ENCODE peak calls at places on chromosome 11, in four cellular contexts. X is AG04450, I is tibial nerve, M is ovary. U is an unnamed sample.

GRCh38 chr11:64373598-64373974 is 14.6 kb downstream of the RPS6KA4 start:
- DNase-seq in M (no peak), X (no peak), I (no peak), U (no peak)

GRCh38 chr11:30741039-30741550 is 154.9 kb upstream of the MPPED2 start:
- DNase-seq in I (no peak), M (no peak), X (peak; percentile 11), U (no peak)

GRCh38 chr11:83007909-83008580 is 63.7 kb downstream of the RAB30 start:
- DNase-seq in I (no peak), M (peak; percentile 85), X (no peak), U (no peak)

GRCh38 chr11:112355726-112356125 is 95.1 kb upstream of the PLET1 start:
- DNase-seq in M (peak; percentile 45), X (no peak), I (no peak), U (no peak)

GRCh38 chr11:45667929-45668680 is 2.7 kb upstream of the CHST1 start:
- DNase-seq in M (peak; percentile 9), X (no peak), I (no peak), U (no peak)

GRCh38 chr11:13007182-13007581 is 1.9 kb upstream of the RASSF10 start:
- DNase-seq in M (no peak), X (no peak), I (no peak), U (no peak)

GRCh38 chr11:56783448-56784041 is 35.0 kb upstream of the OR9G4 start:
- DNase-seq in I (no peak), X (peak; percentile 0), M (no peak), U (no peak)

GRCh38 chr11:134312807-134313206 is 19.0 kb upstream of the GLB1L2 start:
- DNase-seq in X (no peak), M (no peak), I (no peak), U (no peak)

GRCh38 chr11:2209370-2209801 is 37.8 kb upstream of the TH start:
- DNase-seq in X (no peak), I (no peak), M (no peak), U (no peak)

GRCh38 chr11:10666556-10666955 is 27.0 kb downstream of the IRAG1 start:
- DNase-seq in X (no peak), I (no peak), M (no peak), U (no peak)

DNA sequence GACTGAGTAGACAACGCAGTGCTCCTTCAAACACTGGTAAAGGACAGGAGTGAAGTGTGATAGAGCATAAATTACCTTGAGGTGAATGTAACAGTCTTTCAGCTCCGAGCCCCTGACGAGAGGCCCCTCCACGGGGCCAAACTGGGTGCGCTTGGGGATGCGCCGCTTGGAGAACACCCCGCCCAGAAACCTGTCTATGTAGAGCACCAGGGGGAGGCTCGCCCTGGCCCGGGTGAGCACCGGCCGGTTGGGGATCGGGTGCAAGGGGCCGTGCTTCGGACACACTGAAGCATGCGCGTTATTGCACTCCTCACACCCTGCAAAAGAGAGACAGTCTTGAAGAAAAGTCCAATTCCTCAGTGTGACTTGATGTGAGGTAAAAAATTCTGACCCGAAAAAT is 49.3 kb upstream of the NFRKB start:
- DNase-seq in X (no peak), M (no peak), I (no peak), U (no peak)
- H3K4me3 ChIP-seq in X (no peak overlapping the region), M (no peak overlapping the region), I (no peak overlapping the region), U (no peak overlapping the region)

GRCh38 chr11:119585038-119585666 is 143.8 kb downstream of the NECTIN1 start:
- DNase-seq in I (no peak), M (no peak), X (no peak), U (no peak)
- H3K27ac ChIP-seq in I (no peak overlapping the region), M (no peak overlapping the region), X (no peak overlapping the region), U (peak overlapping the region; percentile 86)

GRCh38 chr11:20034941-20035340 is 125.3 kb downstream of the DBX1 start:
- DNase-seq in M (no peak), X (no peak), I (no peak), U (no peak)

GRCh38 chr11:20031155-20032001 is 128.9 kb downstream of the DBX1 start:
- DNase-seq in M (no peak), X (peak; percentile 78), I (no peak), U (no peak)

GRCh38 chr11:20032127-20032526 is 128.1 kb downstream of the DBX1 start:
- DNase-seq in M (no peak), I (no peak), X (no peak), U (no peak)

GRCh38 chr11:20033806-20034205 is 126.5 kb downstream of the DBX1 start:
- DNase-seq in M (no peak), I (no peak), X (no peak), U (no peak)

DNA sequence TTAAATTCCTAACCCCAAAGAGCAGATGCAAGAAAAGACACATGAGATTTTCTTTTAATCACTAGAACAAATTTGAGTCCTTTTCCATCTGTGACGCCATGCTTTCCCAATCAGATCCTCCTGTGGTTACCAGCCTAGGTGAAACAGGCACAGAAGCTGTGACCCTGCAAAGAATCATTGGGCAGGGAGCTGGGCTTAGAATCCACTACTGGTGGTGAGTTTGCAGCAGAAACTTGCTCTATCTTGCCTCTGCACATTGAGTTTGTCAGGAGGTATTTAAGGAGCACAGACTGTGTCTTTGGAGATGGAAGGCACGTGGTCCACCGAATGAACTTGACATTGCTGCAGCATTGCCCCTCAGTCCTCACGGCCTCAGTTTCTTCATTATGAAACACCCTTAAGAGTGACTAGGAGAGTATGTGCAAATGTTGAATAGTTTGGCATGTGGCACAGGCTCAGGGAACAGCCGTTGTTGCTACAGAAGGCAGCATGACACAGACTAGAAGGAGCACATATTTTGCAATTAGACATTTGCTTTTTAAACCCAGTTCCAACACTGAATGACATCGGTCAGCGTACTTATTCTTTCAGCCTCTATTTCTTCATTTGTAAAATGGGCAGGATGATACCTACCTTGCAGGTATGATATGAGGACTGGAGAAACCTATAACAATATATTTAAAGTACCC is 127.6 kb downstream of the DBX1 start:
- DNase-seq in X (no peak), I (no peak), M (no peak), U (no peak)
- H3K27me3 ChIP-seq in X (no peaks in the 10 kb centered on the region), I (no peaks in the 10 kb centered on the region), M (no peaks in the 10 kb centered on the region), U (no peaks in the 10 kb centered on the region)

DNA sequence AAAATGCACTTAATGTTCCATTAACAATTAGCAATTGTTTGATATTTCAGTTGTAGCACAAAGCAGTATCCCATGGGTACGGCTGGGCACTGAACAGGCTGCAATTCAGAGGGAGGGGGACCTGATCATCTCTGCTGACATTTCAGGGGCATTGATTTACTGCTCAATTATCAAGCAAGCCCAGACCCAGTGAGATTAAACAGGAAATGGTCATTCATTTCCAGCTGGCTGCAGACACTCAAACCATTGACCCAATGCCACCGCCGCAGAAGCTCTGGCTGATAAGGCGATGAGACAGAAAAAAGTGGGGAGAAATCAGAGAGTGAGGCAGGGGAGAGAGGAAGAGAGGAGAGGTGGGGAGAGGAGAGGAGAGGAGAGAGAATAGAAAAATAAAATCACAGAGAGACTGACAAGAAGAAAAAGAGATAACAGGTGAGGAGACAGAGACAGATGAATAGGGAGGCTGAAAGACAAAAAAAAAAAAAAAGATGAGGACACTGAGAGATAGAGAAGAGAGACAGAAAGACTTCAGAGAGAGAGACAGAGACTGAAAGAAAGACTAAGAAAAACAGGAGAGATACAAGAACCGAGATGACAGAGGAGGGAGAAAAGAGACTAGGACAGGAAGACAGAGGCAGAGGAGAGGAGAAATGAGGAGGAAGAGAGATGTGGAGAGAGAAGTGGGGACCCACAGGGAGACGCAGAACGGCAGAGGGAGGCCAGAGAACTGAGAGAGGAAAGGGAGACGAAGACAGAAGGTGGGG is 962 bp downstream of the GPR83 start:
- DNase-seq in X (no peak), I (no peak), M (no peak), U (no peak)
- H3K4me3 ChIP-seq in X (no peak overlapping the region), I (no peak overlapping the region), M (no peak overlapping the region), U (peak overlapping the region; percentile 39)

GRCh38 chr11:62575156-62575555 is 1.5 kb upstream of the EEF1G start:
- DNase-seq in I (no peak), X (no peak), M (peak; percentile 62), U (no peak)

GRCh38 chr11:62573006-62573591 is 592 bp downstream of the EEF1G start:
- DNase-seq in M (no peak), X (no peak), I (no peak), U (no peak)

GRCh38 chr11:62574363-62575057 is 819 bp upstream of the EEF1G start:
- DNase-seq in I (no peak), M (peak; percentile 51), X (no peak), U (no peak)

GRCh38 chr11:62573592-62574362 is at the start of gene EEF1G:
- DNase-seq in M (peak; percentile 97), I (peak; percentile 96), X (peak; percentile 100), U (peak; percentile 96)

GRCh38 chr11:62572431-62572830 is 1.3 kb downstream of the EEF1G start:
- DNase-seq in M (peak; percentile 21), I (no peak), X (no peak), U (no peak)
- H3K27ac ChIP-seq in M (no peak overlapping the region), I (peak overlapping the region; percentile 89), X (no peak overlapping the region), U (no peak overlapping the region)

GRCh38 chr11:116190206-116190605 is 582.6 kb downstream of the BUD13 start:
- DNase-seq in M (no peak), X (no peak), I (no peak), U (no peak)

GRCh38 chr11:116188350-116188749 is 584.4 kb downstream of the BUD13 start:
- DNase-seq in M (no peak), I (no peak), X (no peak), U (no peak)

GRCh38 chr11:116189378-116190170 is 583.2 kb downstream of the BUD13 start:
- DNase-seq in I (no peak), X (no peak), M (no peak), U (no peak)

GRCh38 chr11:116192509-116193206 is 580.1 kb downstream of the BUD13 start:
- DNase-seq in X (no peak), I (no peak), M (no peak), U (peak; percentile 37)

DNA sequence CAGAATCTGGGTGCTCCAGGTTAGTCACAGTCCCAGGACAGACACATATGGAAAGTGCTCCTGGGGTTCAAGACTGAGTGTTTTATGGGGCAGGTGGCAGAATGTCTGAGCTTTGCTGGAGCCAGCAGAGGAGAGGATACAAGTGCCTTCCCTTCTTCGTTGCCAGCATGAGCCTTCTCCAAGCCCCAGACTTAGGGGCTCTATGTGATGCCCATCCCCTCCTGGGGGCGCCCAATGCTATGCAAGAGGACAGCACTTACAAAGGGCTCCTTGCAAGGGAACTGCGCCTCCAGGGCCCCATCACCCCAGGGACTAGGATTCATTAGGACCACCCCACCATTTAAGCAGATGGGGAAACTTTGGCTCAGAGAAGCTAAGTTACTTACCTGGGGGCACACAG is 581.9 kb downstream of the BUD13 start:
- DNase-seq in M (no peak), X (no peak), I (no peak), U (no peak)
- H3K27me3 ChIP-seq in M (no peaks in the 10 kb centered on the region), X (peaks cover 2% of the 10 kb centered on the region), I (no peaks in the 10 kb centered on the region), U (peaks cover 7% of the 10 kb centered on the region)